ENCODE peak calls at places on chromosomes 1 and 21, in five cellular contexts. One of them, this sample, is unnamed.

GRCh38 chr1:178294654-178295053 is 200.8 kb downstream of the RASAL2 start:
- DNase-seq in WTC11: no peak
- DNase-seq in endothelial cell of umbilical vein: no peak
- DNase-seq in HepG2: no peak
- DNase-seq in GM12878: no peak
- DNase-seq in this sample: no peak

GRCh38 chr1:188891958-188892357 is 1585.7 kb downstream of the BRINP3 start:
- DNase-seq in WTC11: no peak
- DNase-seq in endothelial cell of umbilical vein: no peak
- DNase-seq in HepG2: no peak
- DNase-seq in GM12878: no peak
- DNase-seq in this sample: no peak

GRCh38 chr1:159848316-159848715 is 14.1 kb downstream of the VSIG8 start:
- DNase-seq in WTC11: no peak
- DNase-seq in endothelial cell of umbilical vein: no peak
- DNase-seq in HepG2: no peak
- DNase-seq in GM12878: no peak
- DNase-seq in this sample: no peak

GRCh38 chr1:2526824-2527552 is 592 bp upstream of the PANK4 start:
- DNase-seq in WTC11: no peak
- DNase-seq in endothelial cell of umbilical vein: no peak
- DNase-seq in HepG2: no peak
- DNase-seq in GM12878: peak
- DNase-seq in this sample: peak

GRCh38 chr1:207060596-207060995 is 7.5 kb downstream of the PFKFB2 start:
- DNase-seq in WTC11: no peak
- DNase-seq in endothelial cell of umbilical vein: no peak
- DNase-seq in HepG2: no peak
- DNase-seq in GM12878: no peak
- DNase-seq in this sample: no peak

GRCh38 chr1:62595647-62596046 is 1.7 kb upstream of the ANGPTL3 start:
- DNase-seq in WTC11: no peak
- DNase-seq in endothelial cell of umbilical vein: no peak
- DNase-seq in HepG2: peak
- DNase-seq in GM12878: no peak
- DNase-seq in this sample: no peak

GRCh38 chr1:178612261-178612660 is 99.4 kb downstream of the TEX35 start:
- DNase-seq in WTC11: no peak
- DNase-seq in endothelial cell of umbilical vein: peak
- DNase-seq in HepG2: no peak
- DNase-seq in GM12878: no peak
- DNase-seq in this sample: no peak

GRCh38 chr1:12275370-12275769 is 45.5 kb downstream of the VPS13D start:
- DNase-seq in WTC11: peak
- DNase-seq in endothelial cell of umbilical vein: peak
- DNase-seq in HepG2: peak
- DNase-seq in GM12878: no peak
- DNase-seq in this sample: peak

GRCh38 chr1:46301406-46302090 is 1.9 kb downstream of the LRRC41 start:
- DNase-seq in WTC11: peak
- DNase-seq in endothelial cell of umbilical vein: no peak
- DNase-seq in HepG2: peak
- DNase-seq in GM12878: no peak
- DNase-seq in this sample: peak

GRCh38 chr1:246497331-246497915 is 9.7 kb downstream of the SMYD3 start:
- DNase-seq in WTC11: no peak
- DNase-seq in endothelial cell of umbilical vein: peak
- DNase-seq in HepG2: peak
- DNase-seq in GM12878: no peak
- DNase-seq in this sample: peak

GRCh38 chr1:210358511-210359148 is 29.9 kb downstream of the HHAT start:
- DNase-seq in WTC11: no peak
- DNase-seq in endothelial cell of umbilical vein: peak
- DNase-seq in HepG2: no peak
- DNase-seq in GM12878: no peak
- DNase-seq in this sample: no peak

GRCh38 chr1:32372149-32372756 is 9.9 kb downstream of the TSSK3 start:
- DNase-seq in WTC11: no peak
- DNase-seq in endothelial cell of umbilical vein: no peak
- DNase-seq in HepG2: no peak
- DNase-seq in GM12878: peak
- DNase-seq in this sample: peak

GRCh38 chr1:29597861-29598260 is 361.5 kb downstream of the PTPRU start:
- DNase-seq in WTC11: no peak
- DNase-seq in endothelial cell of umbilical vein: no peak
- DNase-seq in HepG2: no peak
- DNase-seq in GM12878: no peak
- DNase-seq in this sample: no peak

GRCh38 chr1:36199934-36200741 is 24.1 kb upstream of the THRAP3 start:
- DNase-seq in WTC11: no peak
- DNase-seq in endothelial cell of umbilical vein: no peak
- DNase-seq in HepG2: no peak
- DNase-seq in GM12878: no peak
- DNase-seq in this sample: no peak

GRCh38 chr1:216847385-216848036 is 124.3 kb upstream of the ESRRG start:
- DNase-seq in WTC11: no peak
- DNase-seq in endothelial cell of umbilical vein: no peak
- DNase-seq in HepG2: no peak
- DNase-seq in GM12878: no peak
- DNase-seq in this sample: no peak

GRCh38 chr1:11335417-11336070 is 62.5 kb downstream of the UBIAD1 start:
- DNase-seq in WTC11: no peak
- DNase-seq in endothelial cell of umbilical vein: no peak
- DNase-seq in HepG2: no peak
- DNase-seq in GM12878: peak
- DNase-seq in this sample: no peak

GRCh38 chr1:233005703-233006102 is 55.3 kb downstream of the NTPCR start:
- DNase-seq in WTC11: no peak
- DNase-seq in endothelial cell of umbilical vein: peak
- DNase-seq in HepG2: no peak
- DNase-seq in GM12878: no peak
- DNase-seq in this sample: no peak

GRCh38 chr1:160414836-160415235 is 14.5 kb downstream of the VANGL2 start:
- DNase-seq in WTC11: no peak
- DNase-seq in endothelial cell of umbilical vein: no peak
- DNase-seq in HepG2: no peak
- DNase-seq in GM12878: no peak
- DNase-seq in this sample: no peak

GRCh38 chr21:40386301-40386911 is 460.6 kb downstream of the DSCAM start:
- DNase-seq in WTC11: peak
- DNase-seq in endothelial cell of umbilical vein: no peak
- DNase-seq in HepG2: no peak
- DNase-seq in GM12878: no peak
- DNase-seq in this sample: peak

GRCh38 chr1:46341222-46342083 is 846 bp downstream of the NSUN4 start:
- DNase-seq in WTC11: peak
- DNase-seq in endothelial cell of umbilical vein: no peak
- DNase-seq in HepG2: no peak
- DNase-seq in GM12878: no peak
- DNase-seq in this sample: no peak

GRCh38 chr1:20227704-20228103 is 41.4 kb upstream of the PLA2G2C start:
- DNase-seq in WTC11: no peak
- DNase-seq in endothelial cell of umbilical vein: no peak
- DNase-seq in HepG2: no peak
- DNase-seq in GM12878: no peak
- DNase-seq in this sample: no peak

GRCh38 chr1:116431870-116432500 is 58.9 kb downstream of the ATP1A1 start:
- DNase-seq in WTC11: no peak
- DNase-seq in endothelial cell of umbilical vein: no peak
- DNase-seq in HepG2: no peak
- DNase-seq in GM12878: no peak
- DNase-seq in this sample: no peak

GRCh38 chr1:116434849-116435248 is 61.8 kb downstream of the ATP1A1 start:
- DNase-seq in WTC11: no peak
- DNase-seq in endothelial cell of umbilical vein: no peak
- DNase-seq in HepG2: no peak
- DNase-seq in GM12878: no peak
- DNase-seq in this sample: no peak

GRCh38 chr1:116429821-116430374 is 56.9 kb downstream of the ATP1A1 start:
- DNase-seq in WTC11: no peak
- DNase-seq in endothelial cell of umbilical vein: no peak
- DNase-seq in HepG2: no peak
- DNase-seq in GM12878: no peak
- DNase-seq in this sample: no peak

GRCh38 chr1:116433283-116434257 is 60.5 kb downstream of the ATP1A1 start:
- DNase-seq in WTC11: no peak
- DNase-seq in endothelial cell of umbilical vein: no peak
- DNase-seq in HepG2: peak
- DNase-seq in GM12878: no peak
- DNase-seq in this sample: no peak

DNA sequence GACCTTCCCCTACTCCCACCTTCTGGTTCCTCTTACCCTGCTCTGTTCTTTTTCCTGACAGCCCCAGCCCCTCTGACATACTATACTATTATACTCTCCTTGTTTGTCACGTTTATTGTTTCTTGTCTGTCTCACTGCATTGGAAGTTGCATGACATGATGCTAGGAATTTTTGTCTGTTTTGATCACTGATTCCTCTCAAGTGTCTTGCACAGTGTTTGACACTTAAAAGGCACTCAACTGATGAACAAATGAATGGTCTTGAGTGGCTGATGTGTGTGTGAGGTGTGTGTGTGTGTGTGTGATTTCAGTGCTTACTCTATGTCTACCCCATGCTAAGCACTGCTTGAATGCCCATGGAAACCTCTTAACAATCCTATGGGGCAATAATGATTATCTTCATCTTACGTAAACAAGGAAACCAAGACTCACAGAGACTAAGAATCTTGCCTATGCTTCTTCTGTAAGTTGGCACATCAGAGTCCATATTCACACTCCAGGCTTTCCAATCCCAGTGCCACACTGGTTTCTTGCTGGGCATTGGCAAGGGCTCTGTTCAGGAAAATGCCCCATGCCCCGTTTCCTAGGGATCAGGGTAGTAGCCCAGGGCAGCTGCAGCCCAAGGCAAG is 59.7 kb downstream of the ATP1A1 start:
- DNase-seq in WTC11: no peak
- DNase-seq in endothelial cell of umbilical vein: no peak
- DNase-seq in HepG2: no peak
- DNase-seq in GM12878: no peak
- DNase-seq in this sample: no peak
- TF ChIP-seq MAX in WTC11: no peak
- TF ChIP-seq MAX in endothelial cell of umbilical vein: no peak
- TF ChIP-seq MAX in HepG2: no peak
- TF ChIP-seq MAX in GM12878: no peak
- TF ChIP-seq MAX in this sample: no peak

GRCh38 chr1:65170511-65171142 is 22.6 kb downstream of the AK4 start:
- DNase-seq in WTC11: no peak
- DNase-seq in endothelial cell of umbilical vein: no peak
- DNase-seq in HepG2: no peak
- DNase-seq in GM12878: no peak
- DNase-seq in this sample: peak
- TF ChIP-seq MAX in WTC11: no peak
- TF ChIP-seq MAX in endothelial cell of umbilical vein: no peak
- TF ChIP-seq MAX in HepG2: no peak
- TF ChIP-seq MAX in GM12878: no peak
- TF ChIP-seq MAX in this sample: no peak

DNA sequence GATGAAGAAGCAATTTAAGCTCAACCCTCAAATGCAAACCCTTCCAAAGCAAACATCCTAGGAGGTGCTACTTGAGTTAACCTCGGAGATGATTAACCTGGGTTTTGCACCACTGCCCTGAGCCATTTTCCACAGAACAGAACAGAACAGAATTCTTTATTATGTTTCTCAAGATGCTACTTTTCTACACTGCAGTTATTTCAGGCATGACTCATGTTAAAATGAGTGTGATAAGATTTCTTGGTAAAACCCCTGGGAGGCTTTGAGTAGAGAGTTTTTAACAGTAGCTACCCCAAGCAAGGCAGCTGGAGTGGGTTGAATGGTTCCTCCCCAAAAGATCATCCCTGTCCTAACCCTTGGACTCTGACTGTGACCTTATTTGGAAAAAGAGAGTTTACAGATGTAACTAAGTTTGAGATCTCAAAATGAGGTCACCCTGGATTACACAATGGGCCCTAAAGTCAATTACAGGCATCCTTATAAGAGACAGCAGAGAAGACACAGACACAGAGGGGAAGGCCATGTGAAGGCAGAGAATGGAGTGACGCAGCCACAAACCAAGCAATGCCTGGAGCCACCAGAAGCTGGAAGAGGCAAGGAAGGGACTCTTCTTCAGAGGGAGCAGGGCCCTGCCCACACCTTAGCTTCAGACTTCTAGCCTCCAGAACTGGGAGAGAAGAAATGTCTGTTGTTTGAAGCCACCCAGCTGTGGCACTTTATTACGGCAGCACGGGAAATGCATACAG is 153.4 kb downstream of the ETS2 start:
- DNase-seq in WTC11: no peak
- DNase-seq in endothelial cell of umbilical vein: no peak
- DNase-seq in HepG2: peak
- DNase-seq in GM12878: no peak
- DNase-seq in this sample: peak
- TF ChIP-seq MAX in WTC11: no peak
- TF ChIP-seq MAX in endothelial cell of umbilical vein: no peak
- TF ChIP-seq MAX in HepG2: no peak
- TF ChIP-seq MAX in GM12878: no peak
- TF ChIP-seq MAX in this sample: no peak

DNA sequence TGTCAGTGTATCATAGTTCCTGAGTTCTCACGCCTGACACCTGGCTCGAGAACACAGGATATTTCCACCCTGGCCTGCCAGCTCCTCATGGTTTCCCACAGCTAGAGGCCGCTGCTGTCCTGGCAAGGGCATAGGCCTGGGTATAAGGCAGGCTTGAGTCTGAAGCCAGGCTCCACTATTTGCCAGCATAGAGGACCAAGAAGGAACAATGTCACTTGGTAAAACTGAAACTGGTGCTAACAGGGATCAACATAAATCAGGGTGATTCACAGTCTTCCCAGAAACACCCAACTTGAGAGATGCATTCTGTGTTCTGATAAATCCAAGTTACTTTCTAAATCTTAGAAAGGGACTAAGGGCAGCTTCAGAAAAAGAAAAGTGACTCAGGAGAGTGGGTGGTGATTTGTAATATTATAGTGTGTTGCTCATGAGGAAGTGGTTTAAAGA is 6.9 kb upstream of the S100A2 start:
- DNase-seq in WTC11: peak
- DNase-seq in endothelial cell of umbilical vein: peak
- DNase-seq in HepG2: peak
- DNase-seq in GM12878: peak
- DNase-seq in this sample: peak
- TF ChIP-seq MAX in WTC11: no peak
- TF ChIP-seq MAX in endothelial cell of umbilical vein: no peak
- TF ChIP-seq MAX in HepG2: no peak
- TF ChIP-seq MAX in GM12878: no peak
- TF ChIP-seq MAX in this sample: peak

GRCh38 chr1:215081566-215082531 is 688 bp upstream of the KCNK2 start:
- DNase-seq in WTC11: peak
- DNase-seq in endothelial cell of umbilical vein: no peak
- DNase-seq in HepG2: no peak
- DNase-seq in GM12878: no peak
- DNase-seq in this sample: no peak
- TF ChIP-seq MAX in WTC11: no peak
- TF ChIP-seq MAX in endothelial cell of umbilical vein: no peak
- TF ChIP-seq MAX in HepG2: no peak
- TF ChIP-seq MAX in GM12878: no peak
- TF ChIP-seq MAX in this sample: no peak

GRCh38 chr1:37945743-37946702 is 830 bp downstream of the INPP5B start:
- DNase-seq in WTC11: no peak
- DNase-seq in endothelial cell of umbilical vein: peak
- DNase-seq in HepG2: peak
- DNase-seq in GM12878: no peak
- DNase-seq in this sample: peak
- TF ChIP-seq MAX in WTC11: no peak
- TF ChIP-seq MAX in endothelial cell of umbilical vein: peak
- TF ChIP-seq MAX in HepG2: no peak
- TF ChIP-seq MAX in GM12878: no peak
- TF ChIP-seq MAX in this sample: no peak

This sample was measured in NB4.